ENCODE peak calls at places on chromosomes 6 and 20, in ten cellular contexts. A, D, F, T, C, M, U, S, J and Y are unnamed samples.

GRCh38 chr6:30151580-30151979 is 9.4 kb downstream of the TRIM10 start:
- DNase-seq in A (no peak), U (no peak), C (no peak), D (no peak), F (no peak), M (no peak), T (no peak), S (no peak), J (no peak), Y (no peak)

GRCh38 chr20:39144757-39145156 is 182.6 kb downstream of the DHX35 start:
- DNase-seq in D (no peak), U (no peak), J (no peak), F (no peak), T (no peak), S (no peak), M (no peak), C (no peak), A (no peak), Y (no peak)

GRCh38 chr20:9488063-9488462 is 26.3 kb upstream of the LAMP5 start:
- DNase-seq in C (no peak), T (no peak), F (no peak), M (no peak), S (no peak), J (no peak), A (no peak), D (no peak), U (peak; percentile 25), Y (no peak)

GRCh38 chr6:29395331-29395730 is at the start of gene OR12D2:
- DNase-seq in S (no peak), D (no peak), C (no peak), M (no peak), U (no peak), T (no peak), J (no peak), F (no peak), A (no peak), Y (no peak)

GRCh38 chr6:118893095-118893881 is 664 bp upstream of the ASF1A start:
- DNase-seq in M (peak; percentile 66), C (peak; percentile 62), U (no peak), A (no peak), D (no peak), J (peak; percentile 44), S (peak; percentile 10), F (no peak), T (peak; percentile 68), Y (no peak)

GRCh38 chr20:53824779-53825178 is 231.1 kb upstream of the ZNF217 start:
- DNase-seq in U (no peak), A (no peak), F (no peak), D (no peak), S (no peak), C (no peak), M (no peak), J (no peak), T (no peak), Y (no peak)

GRCh38 chr20:50468378-50468798 is 41.8 kb upstream of the PTPN1 start:
- DNase-seq in J (no peak), F (no peak), C (no peak), U (no peak), M (no peak), A (no peak), T (no peak), S (no peak), D (no peak), Y (no peak)

GRCh38 chr6:13117561-13117960 is 210.8 kb downstream of the TBC1D7 start:
- DNase-seq in F (no peak), S (no peak), A (no peak), T (no peak), C (no peak), D (no peak), M (no peak), J (no peak), U (no peak), Y (no peak)

GRCh38 chr6:170134077-170135040 is 156.5 kb downstream of the DLL1 start:
- DNase-seq in F (no peak), S (no peak), J (no peak), M (no peak), U (no peak), D (peak; percentile 29), C (no peak), T (no peak), A (no peak), Y (peak; percentile 71)

GRCh38 chr20:22462975-22463914 is 121.1 kb downstream of the FOXA2 start:
- DNase-seq in C (no peak), U (no peak), S (no peak), A (no peak), D (no peak), M (no peak), J (no peak), T (peak; percentile 42), F (no peak), Y (peak; percentile 23)

GRCh38 chr6:83053678-83054077 is 12.0 kb downstream of the UBE3D start:
- DNase-seq in D (no peak), M (no peak), S (no peak), A (no peak), J (no peak), C (no peak), F (no peak), U (no peak), T (no peak), Y (no peak)

GRCh38 chr6:151096255-151096612 is 143.5 kb upstream of the AKAP12 start:
- DNase-seq in M (peak; percentile 79), S (no peak), J (no peak), T (peak; percentile 51), D (no peak), U (no peak), F (no peak), C (no peak), A (no peak), Y (no peak)

GRCh38 chr6:106844930-106845329 is 129.6 kb downstream of the CD24 start:
- DNase-seq in A (peak; percentile 40), F (no peak), S (no peak), T (no peak), M (no peak), J (no peak), U (no peak), C (no peak), D (no peak), Y (no peak)

GRCh38 chr6:99334526-99335127 is 14.8 kb downstream of the FAXC start:
- DNase-seq in M (peak; percentile 52), U (no peak), C (peak; percentile 60), A (peak; percentile 49), J (no peak), T (peak; percentile 70), F (peak; percentile 40), D (no peak), S (no peak), Y (no peak)

GRCh38 chr20:64072664-64073063 is 6.7 kb downstream of the RGS19 start:
- DNase-seq in J (no peak), D (no peak), S (no peak), C (no peak), F (no peak), A (no peak), T (no peak), U (no peak), M (no peak), Y (no peak)

GRCh38 chr6:3455490-3456394 is 1.1 kb downstream of the SLC22A23 start:
- DNase-seq in C (no peak), S (peak; percentile 13), J (peak; percentile 11), A (no peak), F (no peak), T (no peak), M (no peak), D (peak; percentile 56), U (peak; percentile 13), Y (peak; percentile 78)